ENCODE peak calls at places on chromosome 3, in five cellular contexts. V is neural crest cell, M is nephron progenitor cell, L is thoracic aorta, O is fibroblast of pulmonary artery. E is an unnamed sample.

GRCh38 chr3:24242012-24242698 is 252.5 kb downstream of the THRB start:
- DNase-seq in L (no peak), O (peak; percentile 97), M (no peak), V (no peak), E (peak; percentile 89)

GRCh38 chr3:172082269-172082668 is 42.9 kb downstream of the FNDC3B start:
- DNase-seq in O (peak; percentile 85), M (no peak), V (no peak), L (no peak), E (no peak)

GRCh38 chr3:133863865-133864264 is 31.8 kb downstream of the RAB6B start:
- DNase-seq in M (no peak), L (no peak), V (no peak), O (no peak), E (no peak)

GRCh38 chr3:147447224-147447623 is 38.1 kb downstream of the ZIC1 start:
- DNase-seq in L (no peak), V (no peak), O (no peak), M (no peak), E (no peak)

GRCh38 chr3:178205750-178206149 is 330.5 kb upstream of the KCNMB2 start:
- DNase-seq in O (peak; percentile 20), M (no peak), L (no peak), V (no peak), E (no peak)

GRCh38 chr3:23992051-23992628 is 47.1 kb downstream of the NR1D2 start:
- DNase-seq in V (no peak), O (peak; percentile 25), L (no peak), M (no peak), E (peak; percentile 79)

GRCh38 chr3:151437047-151437446 is 23.8 kb downstream of the IGSF10 start:
- DNase-seq in O (no peak), V (no peak), M (no peak), L (no peak), E (peak; percentile 15)

GRCh38 chr3:98733778-98734281 is 29.3 kb upstream of the ST3GAL6 start:
- DNase-seq in M (peak; percentile 54), L (no peak), V (no peak), O (peak; percentile 36), E (peak; percentile 23)

GRCh38 chr3:118863731-118864322 is 170.8 kb downstream of the IGSF11 start:
- DNase-seq in L (no peak), M (peak; percentile 6), O (no peak), V (no peak), E (peak; percentile 39)

GRCh38 chr3:12451960-12452359 is 32.3 kb upstream of the TSEN2 start:
- DNase-seq in M (no peak), L (no peak), V (no peak), O (no peak), E (no peak)

GRCh38 chr3:50624634-50625033 is 7.7 kb downstream of the MAPKAPK3 start:
- DNase-seq in V (no peak), L (no peak), M (no peak), O (no peak), E (peak; percentile 85)

GRCh38 chr3:65828706-65829105 is 210.0 kb downstream of the MAGI1 start:
- DNase-seq in L (no peak), O (no peak), V (no peak), M (no peak), E (peak; percentile 6)

GRCh38 chr3:65591313-65591712 is 447.4 kb downstream of the MAGI1 start:
- DNase-seq in O (no peak), L (no peak), V (no peak), M (no peak), E (no peak)

GRCh38 chr3:14216257-14217048 is 37.8 kb downstream of the LSM3 start:
- DNase-seq in M (peak; percentile 58), V (peak; percentile 25), L (no peak), O (peak; percentile 86), E (no peak)

GRCh38 chr3:165204445-165204844 is 8.3 kb upstream of the SLITRK3 start:
- DNase-seq in M (no peak), L (no peak), O (no peak), V (no peak), E (no peak)

GRCh38 chr3:13192471-13193213 is 119.4 kb upstream of the IQSEC1 start:
- DNase-seq in L (no peak), O (no peak), M (peak; percentile 35), V (peak; percentile 40), E (no peak)

GRCh38 chr3:15171096-15171495 is 35.0 kb upstream of the CAPN7 start:
- DNase-seq in V (no peak), O (no peak), M (no peak), L (no peak), E (peak; percentile 26)

GRCh38 chr3:149576071-149576564 is 81.7 kb downstream of the WWTR1 start:
- DNase-seq in V (no peak), L (peak; percentile 61), M (no peak), O (peak; percentile 99), E (peak; percentile 98)

GRCh38 chr3:165839296-165840076 is 2.3 kb upstream of the BCHE start:
- DNase-seq in M (peak; percentile 3), L (no peak), O (no peak), V (no peak), E (no peak)

GRCh38 chr3:152471814-152472605 is 203.3 kb downstream of the MBNL1 start:
- DNase-seq in L (no peak), O (peak; percentile 75), M (peak; percentile 44), V (peak; percentile 59), E (peak; percentile 60)

GRCh38 chr3:102165367-102165766 is 269.4 kb upstream of the ZPLD1 start:
- DNase-seq in V (no peak), O (peak; percentile 54), L (no peak), M (no peak), E (no peak)

GRCh38 chr3:48595526-48596121 is 495 bp upstream of the COL7A1 start:
- DNase-seq in L (peak; percentile 58), V (no peak), M (peak; percentile 27), O (peak; percentile 53), E (peak; percentile 96)

GRCh38 chr3:56323986-56324420 is 144.3 kb downstream of the ERC2 start:
- DNase-seq in L (no peak), O (peak; percentile 91), V (no peak), M (no peak), E (peak; percentile 22)

GRCh38 chr3:8371085-8371551 is 130.5 kb upstream of the LMCD1 start:
- DNase-seq in L (no peak), M (no peak), V (no peak), O (peak; percentile 53), E (peak; percentile 29)

GRCh38 chr3:48279926-48280325 is 39.0 kb downstream of the ZNF589 start:
- DNase-seq in M (no peak), V (no peak), L (no peak), O (peak; percentile 6), E (no peak)

GRCh38 chr3:14780927-14781507 is 37.7 kb upstream of the FGD5 start:
- DNase-seq in L (no peak), M (peak; percentile 74), V (peak; percentile 44), O (peak; percentile 63), E (peak; percentile 67)

GRCh38 chr3:38458796-38459498 is 5.3 kb downstream of the ACVR2B start:
- DNase-seq in L (no peak), O (peak; percentile 24), V (no peak), M (no peak), E (peak; percentile 62)

GRCh38 chr3:33417051-33417673 is 23.0 kb downstream of the UBP1 start:
- DNase-seq in L (no peak), V (no peak), M (no peak), O (peak; percentile 52), E (peak; percentile 65)

GRCh38 chr3:133489466-133490085 is 83.9 kb upstream of the CDV3 start:
- DNase-seq in O (no peak), V (no peak), L (no peak), M (no peak), E (peak; percentile 19)

GRCh38 chr3:42700366-42701288 is 2.0 kb downstream of the HHATL start:
- DNase-seq in L (no peak), O (no peak), M (no peak), V (no peak), E (no peak)

GRCh38 chr3:73229036-73229435 is 167.6 kb downstream of the EBLN2 start:
- DNase-seq in V (no peak), L (no peak), M (no peak), O (no peak), E (peak; percentile 67)

GRCh38 chr3:127822836-127823589 is 698 bp upstream of the MGLL start:
- DNase-seq in O (no peak), V (no peak), M (peak; percentile 57), L (no peak), E (no peak)
- TF ChIP-seq CTCF in O (no peak), V (no peak), M (no peak), L (peak; percentile 33), E (no peak)

GRCh38 chr3:100982710-100983109 is 10.5 kb downstream of the ABI3BP start:
- DNase-seq in O (peak; percentile 59), V (no peak), L (no peak), M (no peak), E (no peak)

GRCh38 chr3:100992086-100993033 is 861 bp downstream of the ABI3BP start:
- DNase-seq in M (no peak), V (no peak), O (peak; percentile 61), L (no peak), E (peak; percentile 18)

GRCh38 chr3:100984257-100984772 is 8.9 kb downstream of the ABI3BP start:
- DNase-seq in L (no peak), O (no peak), M (no peak), V (no peak), E (no peak)

GRCh38 chr3:100993309-100993708 is at the start of gene ABI3BP:
- DNase-seq in M (peak; percentile 34), V (no peak), L (peak; percentile 65), O (peak; percentile 86), E (peak; percentile 86)

DNA sequence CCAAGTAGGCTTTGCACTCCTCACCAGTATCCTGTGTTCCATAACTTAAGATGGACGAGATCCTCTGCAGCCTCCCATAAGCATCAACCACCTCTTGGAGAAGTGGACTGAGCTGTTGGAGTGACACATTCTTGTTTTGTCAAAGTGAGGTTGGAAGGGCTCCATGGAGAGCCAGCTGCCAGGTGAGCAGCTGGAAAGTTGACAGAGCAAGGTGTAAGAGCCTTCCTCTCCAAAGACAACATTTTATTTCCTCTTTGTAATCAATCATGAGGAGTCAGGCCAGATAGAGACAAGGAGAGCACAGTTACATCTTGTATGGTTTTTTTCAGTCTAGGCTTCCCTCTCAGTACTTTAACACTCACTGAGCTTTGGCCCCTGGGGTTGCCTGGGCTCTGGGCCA is 5.1 kb downstream of the ABI3BP start:
- DNase-seq in M (no peak), V (no peak), L (no peak), O (no peak), E (peak; percentile 15)
- TF ChIP-seq CTCF in M (no peak), V (no peak), L (no peak), O (no peak), E (no peak)

GRCh38 chr3:46087871-46088270 is 60.6 kb upstream of the XCR1 start:
- DNase-seq in L (no peak), V (no peak), O (peak; percentile 41), M (no peak), E (no peak)
- TF ChIP-seq CTCF in L (no peak), V (no peak), O (peak; percentile 22), M (no peak), E (peak; percentile 15)

GRCh38 chr3:57582470-57583168 is 14.5 kb downstream of the ARF4 start:
- DNase-seq in L (no peak), V (no peak), M (no peak), O (no peak), E (peak; percentile 82)
- TF ChIP-seq CTCF in L (no peak), V (peak; percentile 51), M (no peak), O (peak; percentile 29), E (peak; percentile 71)

DNA sequence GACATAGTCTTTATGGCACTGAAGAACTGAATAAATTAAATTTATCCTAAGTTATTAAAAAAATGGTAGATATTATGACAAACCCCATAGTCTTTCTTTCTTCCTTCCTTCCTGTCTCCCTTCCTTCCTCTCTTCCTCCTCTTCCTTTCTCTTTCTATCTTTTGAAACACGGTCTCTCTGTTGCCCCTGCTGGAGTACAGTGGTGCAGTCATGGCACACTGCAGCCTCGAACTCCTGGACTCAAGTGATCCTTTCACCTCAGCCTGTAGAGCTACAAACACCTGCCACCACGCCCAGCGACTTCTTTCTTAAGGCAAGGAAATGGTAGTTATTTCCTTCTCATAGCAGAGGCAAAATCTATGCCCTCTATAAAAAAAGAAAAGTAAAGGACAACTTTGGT is 354.6 kb downstream of the GAP43 start:
- DNase-seq in O (no peak), M (no peak), V (no peak), L (no peak), E (no peak)
- TF ChIP-seq CTCF in O (no peak), M (no peak), V (no peak), L (no peak), E (peak; percentile 6)

E was measured in epithelial cell of esophagus.